ENCODE peak calls at places on chromosomes 11 and 22, in seven cellular contexts. T is adipocyte, L is colonic mucosa, A is A549, W is kidney, Q is thoracic aorta, Z is AG04450. F is an unnamed sample. For H3K9me3, the result is how much of the 10 kb centered on the place peaks cover.

GRCh38 chr22:24441406-24442351 is 14.3 kb downstream of the ADORA2A start:
- DNase-seq in W (peak), A (no peak), T (no peak), Z (no peak), L (no peak), Q (no peak), F (no peak)

GRCh38 chr11:65655570-65656332 is 7.0 kb downstream of the RELA start:
- DNase-seq in Q (no peak), Z (no peak), W (peak), A (no peak), L (no peak), T (no peak), F (no peak)

GRCh38 chr11:69272961-69273461 is 20.9 kb upstream of the MYEOV start:
- DNase-seq in W (peak), T (no peak), Z (no peak), L (no peak), Q (no peak), A (no peak), F (no peak)

GRCh38 chr11:132790466-132790865 is 741.8 kb downstream of the OPCML start:
- DNase-seq in L (no peak), Z (no peak), Q (no peak), A (no peak), W (no peak), T (no peak), F (no peak)

GRCh38 chr22:16586991-16587390 is 5.6 kb downstream of the CCT8L2 start:
- DNase-seq in Z (no peak), A (no peak), W (no peak), L (no peak), Q (no peak), T (no peak), F (no peak)

GRCh38 chr22:23285734-23286133 is 105.4 kb downstream of the BCR start:
- DNase-seq in Z (no peak), T (no peak), A (no peak), Q (no peak), L (no peak), W (peak), F (no peak)

GRCh38 chr11:7575841-7576451 is 62.1 kb downstream of the PPFIBP2 start:
- DNase-seq in A (peak), Q (no peak), W (peak), T (peak), Z (no peak), L (peak), F (no peak)

GRCh38 chr11:70625921-70626518 is 227.7 kb downstream of the CTTN start:
- DNase-seq in T (no peak), W (no peak), A (no peak), L (no peak), Z (no peak), Q (no peak), F (no peak)

GRCh38 chr11:12258451-12258850 is 118.9 kb upstream of the PARVA start:
- DNase-seq in T (peak), L (no peak), Q (no peak), A (peak), W (no peak), Z (no peak), F (no peak)

GRCh38 chr11:95704865-95705264 is 84.7 kb downstream of the FAM76B start:
- DNase-seq in W (no peak), T (no peak), A (no peak), L (no peak), Z (no peak), Q (no peak), F (no peak)

GRCh38 chr11:119774180-119774763 is 45.3 kb upstream of the NECTIN1 start:
- DNase-seq in W (peak), Q (no peak), T (peak), Z (no peak), L (no peak), A (no peak), F (peak)

GRCh38 chr22:29268511-29269229 is 602 bp downstream of the EWSR1 start:
- DNase-seq in Q (no peak), A (peak), L (no peak), W (peak), T (peak), Z (peak), F (peak)

GRCh38 chr22:50739279-50739691 is 1.3 kb downstream of the ACR start:
- DNase-seq in W (peak), Z (no peak), L (no peak), A (no peak), Q (no peak), T (no peak), F (no peak)

GRCh38 chr11:70568504-70569172 is 170.3 kb downstream of the CTTN start:
- DNase-seq in L (peak), W (peak), A (no peak), Z (no peak), Q (no peak), T (peak), F (no peak)

GRCh38 chr11:77080643-77081210 is 14.0 kb downstream of the CAPN5 start:
- DNase-seq in Z (no peak), A (no peak), T (peak), Q (peak), L (no peak), W (peak), F (no peak)

GRCh38 chr11:121134758-121135312 is 33.8 kb downstream of the TECTA start:
- DNase-seq in T (no peak), A (no peak), Z (no peak), W (no peak), L (no peak), Q (no peak), F (no peak)

GRCh38 chr11:80136991-80137390 is 696.2 kb upstream of the TENM4 start:
- DNase-seq in Q (no peak), W (no peak), L (no peak), T (peak), Z (no peak), A (no peak), F (no peak)

GRCh38 chr22:19111584-19111983 is 10.6 kb downstream of the DGCR2 start:
- DNase-seq in A (no peak), W (no peak), T (no peak), Z (no peak), L (no peak), Q (no peak), F (no peak)

GRCh38 chr22:19115628-19116027 is 6.6 kb downstream of the DGCR2 start:
- DNase-seq in A (no peak), Q (no peak), T (no peak), L (no peak), W (no peak), Z (no peak), F (peak)

GRCh38 chr22:19111140-19111539 is 11.1 kb downstream of the DGCR2 start:
- DNase-seq in Z (no peak), T (no peak), Q (no peak), A (no peak), W (no peak), L (no peak), F (no peak)

GRCh38 chr22:19114984-19115552 is 7.1 kb downstream of the DGCR2 start:
- DNase-seq in A (no peak), L (no peak), Z (no peak), Q (no peak), W (no peak), T (no peak), F (no peak)

GRCh38 chr22:19113429-19113828 is 8.8 kb downstream of the DGCR2 start:
- DNase-seq in W (no peak), A (no peak), Q (no peak), Z (no peak), T (no peak), L (no peak), F (no peak)
- H3K9me3 ChIP-seq in W (under half), A (under half), Q (under half), Z (under half), T (under half), L (under half), F (under half)

DNA sequence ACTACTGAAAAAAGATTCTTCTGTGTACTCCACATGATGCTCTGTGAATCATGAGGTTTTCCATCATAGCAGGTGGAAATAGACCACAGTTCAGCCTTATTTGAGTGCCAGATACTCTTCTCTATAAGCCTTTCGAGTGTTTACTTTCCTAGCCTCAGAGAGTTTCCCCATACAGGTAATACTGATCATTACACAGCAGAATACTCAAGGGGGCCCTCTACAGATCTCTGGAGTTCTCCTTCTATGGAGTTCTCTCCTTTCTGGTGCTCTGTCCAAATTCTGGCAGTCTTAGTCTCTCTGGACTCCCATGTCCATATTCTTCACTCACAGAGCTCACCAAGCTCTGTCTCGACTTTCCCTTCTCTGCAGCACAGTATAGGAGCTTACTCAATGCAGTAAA is 175.7 kb upstream of the CARD18 start:
- DNase-seq in W (no peak), T (no peak), A (peak), Q (no peak), Z (no peak), L (no peak), F (no peak)
- H3K4me3 ChIP-seq in W (no peak), T (no peak), A (no peak), Q (no peak), Z (no peak), L (no peak), F (no peak)

DNA sequence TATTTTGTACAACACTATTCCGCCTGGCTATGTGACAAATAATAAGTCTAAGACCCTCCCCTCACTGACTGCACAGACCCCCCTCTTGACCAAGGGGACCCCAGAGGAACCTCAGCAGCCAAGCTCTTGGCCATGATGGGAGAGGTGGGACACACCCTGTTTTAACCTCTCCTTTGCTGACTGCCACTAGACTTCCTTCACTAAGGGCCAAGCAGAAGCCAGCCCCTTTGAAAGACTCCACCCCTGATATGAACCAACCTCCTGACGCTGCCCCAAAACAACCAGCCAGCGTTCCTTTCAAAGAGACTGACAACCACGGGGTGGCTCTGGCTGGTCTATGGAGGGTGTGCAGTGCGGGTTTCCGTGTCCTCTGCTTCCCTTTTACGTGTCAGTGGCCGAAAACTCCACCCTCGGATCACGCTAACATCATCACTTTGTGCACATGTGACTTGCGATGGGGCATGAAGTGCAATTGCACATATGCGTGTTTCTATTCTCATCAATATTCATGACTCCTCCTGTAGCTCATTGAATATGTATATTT is 643.8 kb downstream of the TBC1D22A start:
- DNase-seq in A (no peak), L (no peak), W (peak), T (no peak), Q (no peak), Z (no peak), F (no peak)
- H3K9me3 ChIP-seq in A (under half), L (under half), W (under half), T (under half), Q (under half), Z (under half), F (under half)

DNA sequence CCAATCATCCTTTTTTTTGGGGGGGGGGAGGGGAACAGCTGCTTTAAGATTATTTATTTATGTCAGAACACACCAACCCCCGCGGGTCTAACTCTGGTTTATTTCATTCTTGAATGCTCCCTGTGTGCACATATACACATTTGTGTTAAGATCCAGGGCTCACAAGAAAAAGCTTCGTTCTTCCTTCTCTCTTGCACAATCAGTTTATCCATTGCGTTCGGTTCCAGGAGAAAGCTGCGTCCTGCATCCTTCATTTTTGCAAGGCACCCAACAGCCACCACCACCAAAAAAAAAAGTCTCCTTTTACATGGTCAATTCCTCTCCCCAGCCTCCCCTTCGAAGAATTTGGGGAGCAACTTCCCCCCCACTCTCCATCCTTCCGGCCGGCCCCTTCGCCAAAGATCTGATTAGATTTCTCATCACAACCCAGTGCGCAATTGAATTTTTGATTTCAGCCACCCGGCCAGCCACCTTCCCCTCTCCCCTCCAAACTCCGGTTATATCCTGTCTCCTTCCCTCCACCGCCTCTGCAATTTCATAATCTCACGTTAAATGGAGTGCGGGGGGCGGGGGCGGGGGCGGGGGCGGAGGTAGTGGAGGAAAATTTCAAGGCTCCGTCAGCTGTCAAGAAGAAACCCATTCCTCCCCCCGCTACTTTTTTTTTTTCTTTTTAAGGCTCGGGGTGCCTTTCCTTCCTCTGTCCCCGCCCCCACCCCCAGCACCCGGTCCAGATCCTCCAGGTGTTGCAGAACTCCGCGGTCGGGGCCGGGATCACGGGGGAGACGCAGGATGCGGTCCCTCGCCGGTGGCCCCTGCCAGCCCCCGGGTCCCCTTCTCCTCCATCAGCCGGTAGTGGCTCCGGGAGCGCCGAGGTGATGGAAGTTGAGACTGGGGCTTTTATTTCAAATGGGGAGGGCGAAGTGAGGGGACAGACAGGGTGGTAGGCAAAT is 1166.5 kb downstream of the LRRC4C start:
- DNase-seq in Q (no peak), Z (no peak), L (no peak), T (peak), A (no peak), W (peak), F (no peak)
- H3K4me3 ChIP-seq in Q (peak), Z (peak), L (peak), T (peak), A (peak), W (peak), F (no peak)

GRCh38 chr22:47199949-47200272 is 437.5 kb downstream of the TBC1D22A start:
- DNase-seq in T (no peak), W (no peak), Q (no peak), L (no peak), A (no peak), Z (no peak), F (no peak)
- H3K9me3 ChIP-seq in T (under half), W (under half), Q (under half), L (under half), A (under half), Z (under half), F (under half)

GRCh38 chr22:41976961-41977566 is 7.8 kb downstream of the SEPTIN3 start:
- DNase-seq in L (no peak), Q (no peak), Z (no peak), A (no peak), W (no peak), T (peak), F (no peak)
- H3K4me3 ChIP-seq in L (peak), Q (peak), Z (peak), A (peak), W (no peak), T (no peak), F (no peak)

DNA sequence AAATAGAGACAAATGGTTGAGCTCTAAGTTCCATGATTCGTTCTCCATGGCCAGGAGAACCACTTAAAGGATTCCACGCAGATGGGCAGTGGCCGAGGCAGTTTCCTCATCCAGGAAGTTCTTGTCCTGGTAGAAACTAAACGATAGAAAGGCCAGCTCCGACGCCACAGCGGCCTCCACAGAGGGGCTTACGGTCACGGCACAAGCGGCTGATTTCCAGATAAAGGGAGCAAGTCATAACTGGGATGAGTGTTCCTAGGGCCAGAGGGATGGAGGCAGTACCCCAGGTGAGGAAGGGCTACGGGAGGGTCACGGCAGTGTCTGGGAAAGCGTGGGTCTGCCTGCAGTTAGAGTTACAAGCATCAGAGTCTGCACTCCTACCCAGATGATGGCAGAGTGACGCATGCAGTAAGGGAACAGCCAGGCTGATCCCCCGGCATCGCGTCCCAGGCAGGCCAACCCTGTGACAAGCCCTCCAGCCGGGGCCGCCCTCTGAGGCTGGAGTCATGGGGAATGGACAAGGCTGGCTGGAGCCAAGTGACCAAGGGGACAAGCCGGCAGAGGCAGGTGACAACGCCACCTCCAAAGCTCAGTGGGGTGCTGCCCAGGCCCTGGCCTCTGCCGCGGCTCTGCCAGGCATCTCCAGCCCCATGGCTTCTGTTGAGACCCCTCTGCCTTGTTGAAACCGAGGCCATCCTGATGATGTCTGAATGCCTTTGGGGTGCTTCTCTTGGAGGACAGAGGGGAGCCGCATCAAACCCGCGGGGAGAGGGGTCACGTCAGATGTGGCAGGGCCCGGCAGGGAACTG is 475.1 kb downstream of the BRD1 start:
- DNase-seq in Q (no peak), Z (no peak), L (no peak), T (no peak), A (no peak), W (peak), F (no peak)
- H3K9me3 ChIP-seq in Q (under half), Z (half or more), L (under half), T (under half), A (under half), W (under half), F (under half)

GRCh38 chr11:47355283-47356128 is 3.0 kb upstream of the MYBPC3 start:
- DNase-seq in A (peak), L (peak), Z (peak), W (peak), Q (peak), T (peak), F (no peak)

GRCh38 chr11:47354913-47355282 is 2.4 kb upstream of the MYBPC3 start:
- DNase-seq in L (no peak), Z (no peak), Q (no peak), W (no peak), A (no peak), T (no peak), F (no peak)

GRCh38 chr11:47356129-47356997 is 3.9 kb upstream of the MYBPC3 start:
- DNase-seq in T (no peak), Q (no peak), Z (no peak), W (no peak), L (no peak), A (no peak), F (no peak)

GRCh38 chr11:47352556-47352955 is at the start of gene MYBPC3:
- DNase-seq in Q (no peak), A (no peak), Z (no peak), T (no peak), L (no peak), W (no peak), F (no peak)

DNA sequence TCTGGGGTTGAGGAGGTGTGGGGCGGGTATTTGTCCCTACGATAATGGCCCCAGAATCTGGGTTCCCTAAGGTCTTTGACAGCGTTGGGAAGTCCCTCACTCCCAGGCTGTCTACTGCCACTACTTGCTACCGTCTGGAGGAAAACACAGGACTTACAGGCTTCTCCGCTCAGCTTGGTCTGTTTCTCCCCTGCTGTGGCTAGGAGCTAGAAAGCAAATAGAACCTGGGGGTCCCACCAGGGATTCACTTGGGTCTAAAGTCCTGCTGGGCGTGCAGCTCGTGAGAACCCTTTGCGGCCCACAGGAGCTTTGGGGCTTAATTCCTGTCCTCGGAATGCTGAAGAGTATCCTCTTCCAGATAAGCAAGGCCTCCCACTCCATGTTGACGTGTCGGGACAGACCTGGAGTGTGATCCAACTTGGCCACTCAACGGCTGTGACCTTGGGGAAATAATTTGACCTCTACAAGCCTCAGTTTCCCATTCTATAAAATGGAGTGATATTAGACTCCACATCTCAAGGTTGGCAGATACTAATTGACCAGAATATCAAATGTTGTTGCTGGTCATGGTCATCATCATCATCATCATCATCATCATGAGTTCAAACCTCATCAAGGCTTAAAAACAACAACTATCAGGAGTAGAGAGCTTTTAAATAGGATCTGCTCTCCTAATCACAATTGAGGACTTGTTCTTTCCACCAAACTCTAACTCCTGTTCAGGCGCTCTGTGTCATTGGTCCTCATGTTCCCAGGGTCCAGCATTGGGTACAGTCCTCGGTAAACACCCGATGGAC is 1.7 kb upstream of the MYBPC3 start:
- DNase-seq in W (no peak), Q (no peak), Z (no peak), A (no peak), T (no peak), L (no peak), F (no peak)
- H3K4me3 ChIP-seq in W (peak), Q (no peak), Z (no peak), A (peak), T (no peak), L (no peak), F (no peak)

F was measured in OCI-LY7.